ENCODE peak calls at places on chromosomes 2 and 18, in ten cellular contexts. One of them, this sample, is unnamed.

GRCh38 chr2:74374509-74375205 is 5.5 kb downstream of the DCTN1 start:
- DNase-seq in HT-29: peak; percentile 9
- DNase-seq in nephron progenitor cell: peak; percentile 80
- DNase-seq in GM06990: no peak
- DNase-seq in suprapubic skin: no peak
- DNase-seq in fibroblast of pulmonary artery: peak; percentile 73
- DNase-seq in fibroblast of the conjunctiva: peak; percentile 60
- DNase-seq in endothelial cell: peak; percentile 62
- DNase-seq in OCI-LY7: no peak
- DNase-seq in dermis blood vessel endothelial cell: peak; percentile 19
- DNase-seq in this sample: no peak

GRCh38 chr18:67467188-67467587 is 49.3 kb downstream of the DSEL start:
- DNase-seq in dermis blood vessel endothelial cell: no peak
- DNase-seq in suprapubic skin: no peak
- DNase-seq in endothelial cell: no peak
- DNase-seq in OCI-LY7: no peak
- DNase-seq in nephron progenitor cell: no peak
- DNase-seq in GM06990: no peak
- DNase-seq in fibroblast of the conjunctiva: no peak
- DNase-seq in HT-29: no peak
- DNase-seq in fibroblast of pulmonary artery: no peak
- DNase-seq in this sample: no peak

GRCh38 chr18:13302611-13303267 is 84.2 kb downstream of the LDLRAD4 start:
- DNase-seq in nephron progenitor cell: no peak
- DNase-seq in GM06990: no peak
- DNase-seq in fibroblast of pulmonary artery: no peak
- DNase-seq in fibroblast of the conjunctiva: no peak
- DNase-seq in HT-29: no peak
- DNase-seq in endothelial cell: no peak
- DNase-seq in OCI-LY7: no peak
- DNase-seq in suprapubic skin: no peak
- DNase-seq in dermis blood vessel endothelial cell: peak; percentile 2
- DNase-seq in this sample: no peak

GRCh38 chr2:132415256-132416079 is 1.1 kb upstream of the GPR39 start:
- DNase-seq in fibroblast of the conjunctiva: peak; percentile 33
- DNase-seq in suprapubic skin: no peak
- DNase-seq in GM06990: no peak
- DNase-seq in fibroblast of pulmonary artery: no peak
- DNase-seq in endothelial cell: no peak
- DNase-seq in nephron progenitor cell: no peak
- DNase-seq in HT-29: peak; percentile 58
- DNase-seq in OCI-LY7: no peak
- DNase-seq in dermis blood vessel endothelial cell: no peak
- DNase-seq in this sample: no peak

GRCh38 chr18:44924750-44925534 is 244.3 kb downstream of the SETBP1 start:
- DNase-seq in nephron progenitor cell: no peak
- DNase-seq in dermis blood vessel endothelial cell: no peak
- DNase-seq in endothelial cell: no peak
- DNase-seq in GM06990: no peak
- DNase-seq in fibroblast of the conjunctiva: no peak
- DNase-seq in suprapubic skin: no peak
- DNase-seq in HT-29: no peak
- DNase-seq in fibroblast of pulmonary artery: no peak
- DNase-seq in OCI-LY7: no peak
- DNase-seq in this sample: no peak

GRCh38 chr18:904135-905090 is at the start of gene ADCYAP1:
- DNase-seq in fibroblast of pulmonary artery: peak; percentile 21
- DNase-seq in endothelial cell: peak; percentile 43
- DNase-seq in fibroblast of the conjunctiva: no peak
- DNase-seq in dermis blood vessel endothelial cell: no peak
- DNase-seq in nephron progenitor cell: peak; percentile 58
- DNase-seq in suprapubic skin: no peak
- DNase-seq in OCI-LY7: no peak
- DNase-seq in HT-29: no peak
- DNase-seq in GM06990: no peak
- DNase-seq in this sample: no peak

GRCh38 chr18:48817021-48817461 is 133.7 kb downstream of the SMAD7 start:
- DNase-seq in nephron progenitor cell: no peak
- DNase-seq in endothelial cell: no peak
- DNase-seq in fibroblast of pulmonary artery: no peak
- DNase-seq in dermis blood vessel endothelial cell: no peak
- DNase-seq in suprapubic skin: peak; percentile 57
- DNase-seq in GM06990: no peak
- DNase-seq in fibroblast of the conjunctiva: no peak
- DNase-seq in HT-29: no peak
- DNase-seq in OCI-LY7: no peak
- DNase-seq in this sample: no peak

GRCh38 chr2:239081046-239081445 is 233.2 kb downstream of the TWIST2 start:
- DNase-seq in dermis blood vessel endothelial cell: no peak
- DNase-seq in fibroblast of pulmonary artery: no peak
- DNase-seq in suprapubic skin: no peak
- DNase-seq in nephron progenitor cell: no peak
- DNase-seq in OCI-LY7: no peak
- DNase-seq in fibroblast of the conjunctiva: no peak
- DNase-seq in HT-29: no peak
- DNase-seq in endothelial cell: no peak
- DNase-seq in GM06990: no peak
- DNase-seq in this sample: no peak

GRCh38 chr2:231666171-231667095 is 41.9 kb upstream of the PTMA start:
- DNase-seq in dermis blood vessel endothelial cell: peak; percentile 79
- DNase-seq in fibroblast of the conjunctiva: peak; percentile 87
- DNase-seq in endothelial cell: peak; percentile 71
- DNase-seq in suprapubic skin: peak; percentile 97
- DNase-seq in nephron progenitor cell: peak; percentile 74
- DNase-seq in GM06990: peak; percentile 87
- DNase-seq in HT-29: peak; percentile 98
- DNase-seq in OCI-LY7: peak; percentile 68
- DNase-seq in fibroblast of pulmonary artery: peak; percentile 94
- DNase-seq in this sample: peak; percentile 94

GRCh38 chr18:54787098-54787497 is 41.2 kb upstream of the RAB27B start:
- DNase-seq in dermis blood vessel endothelial cell: no peak
- DNase-seq in HT-29: no peak
- DNase-seq in suprapubic skin: no peak
- DNase-seq in OCI-LY7: no peak
- DNase-seq in nephron progenitor cell: no peak
- DNase-seq in fibroblast of pulmonary artery: no peak
- DNase-seq in GM06990: no peak
- DNase-seq in endothelial cell: no peak
- DNase-seq in fibroblast of the conjunctiva: no peak
- DNase-seq in this sample: no peak

GRCh38 chr18:74947417-74947816 is 261.5 kb downstream of the PTGR3 start:
- DNase-seq in fibroblast of pulmonary artery: no peak
- DNase-seq in endothelial cell: no peak
- DNase-seq in OCI-LY7: no peak
- DNase-seq in dermis blood vessel endothelial cell: no peak
- DNase-seq in suprapubic skin: no peak
- DNase-seq in HT-29: no peak
- DNase-seq in nephron progenitor cell: no peak
- DNase-seq in GM06990: no peak
- DNase-seq in fibroblast of the conjunctiva: no peak
- DNase-seq in this sample: no peak

This sample was measured in GM04504.